ENCODE peak calls at places on chromosomes 3 and 15, in four cellular contexts. U, O, X and K are unnamed samples.

GRCh38 chr3:146092230-146092629 is 68.8 kb downstream of the PLOD2 start:
- DNase-seq in U (no peak), X (no peak), O (no peak), K (no peak)

GRCh38 chr3:140166908-140167599 is 232.1 kb downstream of the CLSTN2 start:
- DNase-seq in U (no peak), O (no peak), X (no peak), K (no peak)

GRCh38 chr3:53708001-53708621 is 138.1 kb downstream of the CHDH start:
- DNase-seq in O (no peak), U (no peak), X (peak; percentile 15), K (peak; percentile 52)

GRCh38 chr3:168094877-168095610 is 680 bp downstream of the GOLIM4 start:
- DNase-seq in O (peak; percentile 32), U (peak; percentile 41), X (peak; percentile 72), K (peak; percentile 63)

GRCh38 chr3:118974356-118975097 is 60.1 kb downstream of the IGSF11 start:
- DNase-seq in O (no peak), U (no peak), X (no peak), K (no peak)

GRCh38 chr3:194775266-194775665 is 89.6 kb downstream of the FAM43A start:
- DNase-seq in U (no peak), X (no peak), O (no peak), K (peak; percentile 48)

GRCh38 chr3:43854916-43855315 is 164.2 kb downstream of the ABHD5 start:
- DNase-seq in O (no peak), X (peak; percentile 24), U (no peak), K (no peak)

GRCh38 chr15:58423858-58424608 is 7.8 kb upstream of the LIPC start:
- DNase-seq in U (no peak), O (no peak), X (no peak), K (no peak)

GRCh38 chr3:197926418-197926817 is 23.6 kb upstream of the RPL35A start:
- DNase-seq in O (no peak), X (peak; percentile 67), U (no peak), K (no peak)

GRCh38 chr3:185900228-185900627 is 37.6 kb downstream of the TRA2B start:
- DNase-seq in O (no peak), X (no peak), U (no peak), K (no peak)

GRCh38 chr3:134211797-134212196 is 38.9 kb downstream of the RYK start:
- DNase-seq in X (peak; percentile 54), O (no peak), U (no peak), K (no peak)

GRCh38 chr3:192133271-192133670 is 594.1 kb downstream of the FGF12 start:
- DNase-seq in X (no peak), U (no peak), O (no peak), K (no peak)

GRCh38 chr3:11455977-11456376 is 183.8 kb downstream of the ATG7 start:
- DNase-seq in X (no peak), U (no peak), O (no peak), K (no peak)

GRCh38 chr15:75193976-75194375 is 7.7 kb upstream of the C15orf39 start:
- DNase-seq in U (no peak), X (no peak), O (no peak), K (no peak)

GRCh38 chr3:56693750-56694149 is 10.7 kb upstream of the TASOR start:
- DNase-seq in X (no peak), O (no peak), U (no peak), K (no peak)

GRCh38 chr3:169134194-169134593 is 529.3 kb downstream of the MECOM start:
- DNase-seq in O (no peak), X (no peak), U (no peak), K (no peak)

GRCh38 chr15:70617076-70617910 is 146.1 kb downstream of the UACA start:
- DNase-seq in X (no peak), O (no peak), U (no peak), K (no peak)

GRCh38 chr3:44065741-44066140 is 175.9 kb upstream of the TOPAZ1 start:
- DNase-seq in O (no peak), U (no peak), X (peak; percentile 54), K (no peak)

GRCh38 chr3:150248116-150248864 is 159.8 kb upstream of the TSC22D2 start:
- DNase-seq in X (no peak), O (no peak), U (no peak), K (no peak)

GRCh38 chr3:132973441-132973840 is 64.8 kb upstream of the TMEM108 start:
- DNase-seq in U (no peak), O (no peak), X (no peak), K (no peak)

GRCh38 chr15:101013769-101014223 is 94.6 kb downstream of the LRRK1 start:
- DNase-seq in X (peak; percentile 28), O (no peak), U (peak; percentile 11), K (peak; percentile 30)

GRCh38 chr3:125160911-125161371 is 51.6 kb downstream of the SLC12A8 start:
- DNase-seq in O (no peak), X (no peak), U (no peak), K (no peak)

GRCh38 chr15:57196865-57197264 is 179.4 kb upstream of the CGNL1 start:
- DNase-seq in U (no peak), O (no peak), X (no peak), K (no peak)

GRCh38 chr15:99436472-99437314 is 129.1 kb upstream of the MEF2A start:
- DNase-seq in X (no peak), O (peak; percentile 12), U (no peak), K (peak; percentile 55)

GRCh38 chr3:190323241-190323617 is 983 bp upstream of the CLDN1 start:
- DNase-seq in X (no peak), U (peak; percentile 33), O (peak; percentile 14), K (no peak)

GRCh38 chr3:1183320-1184048 is 90.7 kb downstream of the CNTN6 start:
- DNase-seq in X (no peak), U (no peak), O (no peak), K (no peak)

DNA sequence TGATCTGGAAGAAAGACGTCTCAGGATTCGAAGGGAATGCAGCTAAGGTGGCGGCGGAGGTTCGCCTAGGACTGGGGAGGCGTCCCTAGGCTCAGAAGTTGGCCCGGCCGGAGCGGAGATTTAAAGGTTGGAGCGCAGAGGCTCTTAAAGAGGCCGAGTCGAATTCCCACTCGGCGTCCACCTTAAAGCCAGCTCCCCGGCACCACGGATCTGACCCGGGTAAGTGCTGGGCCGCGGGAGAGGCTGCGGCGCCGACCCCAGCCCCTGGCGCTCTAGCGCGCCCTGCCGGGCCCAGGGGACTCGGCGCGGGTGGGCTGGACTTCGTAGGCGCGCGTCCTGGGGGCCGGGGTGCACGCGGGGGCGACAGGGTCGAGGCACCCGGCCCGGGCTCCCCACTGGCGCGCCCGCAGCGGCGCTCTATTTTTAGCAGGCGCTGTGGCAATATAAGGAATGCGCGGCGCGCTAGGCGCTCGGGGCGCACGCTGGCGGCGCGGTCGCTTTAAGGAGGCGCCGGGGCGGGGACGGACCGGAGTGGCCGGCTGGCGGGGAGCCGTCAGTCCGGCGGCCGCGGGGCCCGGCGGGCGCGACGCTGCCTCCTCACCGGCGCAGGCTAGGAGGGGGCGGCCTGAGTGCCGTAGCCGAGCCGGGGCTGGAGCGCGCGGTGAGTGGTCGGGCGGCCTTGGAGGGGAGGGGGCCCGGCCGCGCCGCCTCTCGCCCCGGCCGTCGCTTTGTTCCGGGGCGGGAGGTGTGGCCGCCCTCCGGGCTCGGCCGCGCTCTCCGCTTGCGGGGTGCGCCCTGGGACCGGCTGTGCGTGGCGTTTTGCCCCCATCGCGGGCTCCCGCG is at the start of gene MRAS:
- DNase-seq in X (peak; percentile 78), O (peak; percentile 79), U (peak; percentile 76), K (peak; percentile 87)
- TF ChIP-seq CTCF in X (peak; percentile 67), O (peak; percentile 56), U (peak; percentile 43), K (peak; percentile 56)

GRCh38 chr3:172303941-172304558 is 144.2 kb downstream of the GHSR start:
- DNase-seq in X (no peak), O (no peak), U (no peak), K (no peak)

GRCh38 chr3:172307143-172307560 is 141.1 kb downstream of the GHSR start:
- DNase-seq in U (no peak), O (no peak), X (no peak), K (no peak)

GRCh38 chr3:172303181-172303580 is 145.1 kb downstream of the GHSR start:
- DNase-seq in U (no peak), O (no peak), X (no peak), K (no peak)

GRCh38 chr3:172305974-172306373 is 142.3 kb downstream of the GHSR start:
- DNase-seq in O (no peak), U (no peak), X (no peak), K (no peak)

GRCh38 chr3:172305552-172305951 is 142.7 kb downstream of the GHSR start:
- DNase-seq in U (no peak), O (no peak), X (no peak), K (no peak)
- H3K4me1 ChIP-seq in U (no peaks in the 10 kb centered on the region), O (peaks cover 1% of the 10 kb centered on the region), X (peaks cover under 1% of the 10 kb centered on the region), K (peaks cover 4% of the 10 kb centered on the region)

GRCh38 chr3:42014443-42014945 is 52.6 kb upstream of the ULK4 start:
- DNase-seq in X (no peak), U (no peak), O (no peak), K (no peak)

GRCh38 chr3:42012378-42012934 is 50.6 kb upstream of the ULK4 start:
- DNase-seq in U (no peak), X (no peak), O (no peak), K (no peak)

GRCh38 chr3:42012935-42013651 is 51.2 kb upstream of the ULK4 start:
- DNase-seq in X (peak; percentile 80), U (peak; percentile 56), O (peak; percentile 62), K (no peak)

GRCh38 chr3:42014949-42015533 is 53.1 kb upstream of the ULK4 start:
- DNase-seq in U (peak; percentile 56), X (no peak), O (no peak), K (no peak)

GRCh38 chr3:42013652-42014442 is 51.9 kb upstream of the ULK4 start:
- DNase-seq in O (peak; percentile 28), U (peak; percentile 31), X (no peak), K (no peak)
- TF ChIP-seq CTCF in O (no peak), U (peak; percentile 4), X (no peak), K (peak; percentile 49)

DNA sequence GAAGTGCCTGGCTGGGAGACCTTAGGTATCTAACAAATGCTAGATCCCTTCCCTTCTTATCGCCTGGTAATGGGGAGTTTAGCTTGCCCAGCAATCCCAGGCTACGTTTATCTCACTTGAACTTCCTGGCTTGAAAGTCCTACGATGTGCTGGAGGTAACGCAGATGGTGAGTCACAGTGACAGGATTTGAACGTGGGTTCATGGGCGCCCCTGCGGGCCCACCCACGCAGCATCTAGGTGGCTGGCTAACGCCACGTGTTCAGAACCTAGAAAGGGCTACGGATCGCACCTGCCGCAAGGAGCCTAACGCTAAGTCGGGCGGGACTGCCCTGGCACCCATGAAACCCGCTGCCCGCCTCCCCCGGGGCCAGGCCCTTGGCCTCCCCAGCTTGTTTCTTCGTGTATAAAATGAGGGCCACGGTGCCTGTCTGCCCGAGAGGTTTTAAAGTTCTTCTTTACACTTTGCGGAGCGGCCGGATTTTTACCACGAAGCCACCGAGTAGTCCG is 600 bp upstream of the USP3 start:
- DNase-seq in O (peak; percentile 70), X (peak; percentile 63), U (peak; percentile 81), K (peak; percentile 86)
- H3K4me1 ChIP-seq in O (peaks cover 14% of the 10 kb centered on the region), X (peaks cover 6% of the 10 kb centered on the region), U (peaks cover 16% of the 10 kb centered on the region), K (peaks cover 54% of the 10 kb centered on the region)

GRCh38 chr3:46860381-46861292 is 2.6 kb downstream of the MYL3 start:
- DNase-seq in X (no peak), U (peak; percentile 13), O (peak; percentile 7), K (no peak)
- TF ChIP-seq CTCF in X (peak; percentile 52), U (no peak), O (no peak), K (peak; percentile 45)